ENCODE peak calls at places on chromosomes 1 and 21, in six cellular contexts. Q, G, T, Y, S and D are unnamed samples.

GRCh38 chr1:11058595-11059165 is 1.1 kb downstream of the SRM start:
- DNase-seq in S (no peak), G (no peak), Q (no peak), T (no peak), Y (no peak), D (no peak)

GRCh38 chr1:85379203-85380136 is 85.5 kb downstream of the DDAH1 start:
- DNase-seq in G (no peak), Y (no peak), T (no peak), Q (no peak), S (no peak), D (no peak)

GRCh38 chr1:41762251-41762650 is 156.5 kb downstream of the HIVEP3 start:
- DNase-seq in Y (no peak), S (no peak), T (no peak), Q (no peak), G (no peak), D (no peak)

GRCh38 chr1:155012052-155012546 is 9.5 kb downstream of the ZBTB7B start:
- DNase-seq in S (no peak), T (no peak), Y (peak; percentile 88), Q (peak; percentile 62), G (peak; percentile 89), D (peak; percentile 79)

GRCh38 chr1:81151300-81151699 is 649.4 kb upstream of the ADGRL2 start:
- DNase-seq in G (no peak), S (no peak), Q (no peak), T (no peak), Y (no peak), D (no peak)

GRCh38 chr1:57748696-57749095 is 324.8 kb upstream of the DAB1 start:
- DNase-seq in T (no peak), Y (no peak), G (no peak), S (no peak), Q (no peak), D (no peak)

GRCh38 chr1:112704511-112704907 is 2.4 kb downstream of the RHOC start:
- DNase-seq in S (no peak), Q (no peak), G (no peak), Y (no peak), T (no peak), D (no peak)

GRCh38 chr1:179929955-179930798 is 24.4 kb upstream of the CEP350 start:
- DNase-seq in Q (no peak), T (peak; percentile 3), Y (no peak), S (no peak), G (no peak), D (no peak)

GRCh38 chr1:24705260-24706073 is 39.8 kb upstream of the CLIC4 start:
- DNase-seq in S (peak; percentile 82), Y (peak; percentile 82), Q (peak; percentile 81), T (peak; percentile 98), G (peak; percentile 89), D (peak; percentile 92)

GRCh38 chr1:223102797-223103533 is 40.1 kb downstream of the TLR5 start:
- DNase-seq in Q (no peak), S (no peak), Y (no peak), G (no peak), T (no peak), D (peak; percentile 15)

GRCh38 chr1:119773711-119774241 is 5.1 kb upstream of the HMGCS2 start:
- DNase-seq in T (no peak), G (peak; percentile 42), Q (no peak), Y (no peak), S (no peak), D (no peak)

GRCh38 chr1:178650950-178651461 is 74.0 kb upstream of the RALGPS2 start:
- DNase-seq in T (peak; percentile 19), G (no peak), Y (no peak), Q (no peak), S (no peak), D (no peak)

GRCh38 chr1:21828506-21829210 is 16.6 kb downstream of the LDLRAD2 start:
- DNase-seq in Q (no peak), G (no peak), S (no peak), T (no peak), Y (no peak), D (no peak)

GRCh38 chr1:18556364-18556763 is 74.3 kb upstream of the PAX7 start:
- DNase-seq in G (no peak), S (no peak), Q (peak; percentile 44), T (peak; percentile 27), Y (no peak), D (peak; percentile 37)

GRCh38 chr1:200400556-200400955 is 9.3 kb downstream of the ZNF281 start:
- DNase-seq in Y (no peak), T (no peak), G (no peak), S (no peak), Q (no peak), D (no peak)

GRCh38 chr21:34635307-34635706 is 20.4 kb upstream of the RCAN1 start:
- DNase-seq in G (no peak), S (no peak), Q (no peak), Y (peak; percentile 77), T (no peak), D (peak; percentile 67)

GRCh38 chr21:29163381-29164115 is 33.1 kb downstream of the MAP3K7CL start:
- DNase-seq in S (no peak), T (no peak), G (no peak), Y (no peak), Q (no peak), D (no peak)

GRCh38 chr1:245008761-245009160 is 144.4 kb upstream of the HNRNPU start:
- DNase-seq in Q (no peak), S (no peak), T (no peak), Y (no peak), G (no peak), D (no peak)

GRCh38 chr21:46157396-46157986 is 2.1 kb upstream of the FTCD start:
- DNase-seq in Q (no peak), G (no peak), T (no peak), Y (peak; percentile 39), S (no peak), D (no peak)

GRCh38 chr1:236421022-236421421 is 26.9 kb downstream of the EDARADD start:
- DNase-seq in Q (no peak), S (no peak), T (peak; percentile 76), Y (no peak), G (no peak), D (peak; percentile 41)

GRCh38 chr1:177338376-177338775 is 167.6 kb downstream of the BRINP2 start:
- DNase-seq in T (no peak), S (no peak), Y (no peak), G (no peak), Q (no peak), D (no peak)

GRCh38 chr1:177346960-177347359 is 176.2 kb downstream of the BRINP2 start:
- DNase-seq in Q (no peak), G (no peak), T (peak; percentile 9), S (no peak), Y (no peak), D (no peak)

GRCh38 chr1:177340601-177341067 is 169.9 kb downstream of the BRINP2 start:
- DNase-seq in G (no peak), Q (no peak), Y (no peak), T (no peak), S (no peak), D (no peak)

GRCh38 chr1:177343445-177343844 is 172.7 kb downstream of the BRINP2 start:
- DNase-seq in Q (no peak), G (no peak), T (no peak), Y (no peak), S (no peak), D (no peak)

DNA sequence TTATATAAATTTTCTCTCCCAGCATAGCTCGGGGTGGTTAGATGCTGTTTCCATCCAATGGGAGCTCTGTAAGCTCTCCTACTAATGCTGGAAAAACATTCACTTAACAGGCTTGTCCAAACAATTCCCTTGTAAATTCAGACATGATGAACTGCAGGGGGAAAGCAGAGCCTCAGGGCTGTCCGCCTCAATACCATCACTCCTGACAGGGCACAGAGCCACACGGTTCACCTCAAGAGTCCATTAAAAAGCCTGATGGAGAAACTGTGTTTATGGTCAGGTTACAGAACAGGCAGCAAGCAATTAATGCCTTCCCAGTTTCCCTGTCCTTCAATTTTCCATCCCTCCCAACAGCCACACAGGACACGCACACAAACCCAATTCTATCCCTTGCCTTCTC is 171.0 kb downstream of the BRINP2 start:
- DNase-seq in Y (no peak), T (no peak), Q (no peak), G (no peak), S (no peak), D (no peak)
- TF ChIP-seq ZNF274 in Y (no peak), T (no peak), Q (no peak), G (no peak), S (no peak), D (no peak)

GRCh38 chr1:28580706-28581530 is 11.1 kb upstream of the RAB42 start:
- DNase-seq in G (no peak), Y (no peak), S (no peak), T (peak; percentile 28), Q (no peak), D (peak; percentile 53)
- TF ChIP-seq ZNF274 in G (no peak), Y (no peak), S (no peak), T (no peak), Q (no peak), D (peak; percentile 11)

GRCh38 chr1:26945728-26946127 is 14.5 kb downstream of the KDF1 start:
- DNase-seq in T (no peak), G (no peak), Q (no peak), S (no peak), Y (no peak), D (no peak)

GRCh38 chr1:26949266-26949925 is 10.9 kb downstream of the KDF1 start:
- DNase-seq in S (no peak), Y (no peak), G (no peak), Q (no peak), T (no peak), D (peak; percentile 24)

GRCh38 chr1:26945138-26945537 is 15.1 kb downstream of the KDF1 start:
- DNase-seq in G (no peak), Y (no peak), T (no peak), Q (no peak), S (no peak), D (no peak)

GRCh38 chr1:26942656-26943055 is 17.6 kb downstream of the KDF1 start:
- DNase-seq in G (no peak), Y (no peak), S (no peak), T (no peak), Q (no peak), D (no peak)

DNA sequence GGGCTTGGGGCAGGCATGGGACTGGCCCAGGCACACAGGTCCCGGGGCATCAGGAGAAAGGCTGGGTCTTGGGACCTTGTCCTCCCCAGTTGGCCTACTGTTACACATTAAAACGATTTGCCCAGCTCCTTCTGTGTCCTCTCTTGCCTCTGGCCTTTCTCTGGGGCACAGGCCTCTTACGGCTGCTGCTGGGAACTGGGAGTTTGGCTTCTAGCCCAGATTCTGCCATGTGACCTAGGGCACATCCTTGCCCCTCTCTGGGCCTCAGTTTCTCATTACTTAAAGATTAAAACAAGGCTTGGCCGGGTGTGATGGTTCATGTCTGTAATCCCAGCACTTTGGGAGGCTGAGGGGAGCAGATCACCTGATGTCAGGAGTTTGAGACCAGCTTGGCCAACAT is 14.0 kb downstream of the KDF1 start:
- DNase-seq in Q (no peak), Y (no peak), T (no peak), S (no peak), G (no peak), D (no peak)
- TF ChIP-seq ZNF274 in Q (no peak), Y (no peak), T (no peak), S (no peak), G (no peak), D (no peak)

GRCh38 chr1:243933495-243933894 is 83.5 kb upstream of the AKT3 start:
- DNase-seq in Q (no peak), Y (no peak), G (no peak), S (no peak), T (no peak), D (no peak)
- TF ChIP-seq ZNF274 in Q (no peak), Y (no peak), G (no peak), S (no peak), T (no peak), D (no peak)